ENCODE peak calls at places on chromosomes 13 and 19, in four cellular contexts. H is RPMI7951; A is stimulated activated CD4-positive, alpha-beta T cell treated with anti-CD3 and anti-CD28 coated beads, Interleukin-15, amount 100 ng/mL, for 1 hour; E is cardiac fibroblast. W is an unnamed sample.

GRCh38 chr19:17391371-17392151 is 2.4 kb downstream of the CCDC194 start:
- DNase-seq in H (no peak), A (no peak), E (no peak), W (no peak)

GRCh38 chr19:2016041-2016807 is 710 bp upstream of the BTBD2 start:
- DNase-seq in H (peak; percentile 90), A (no peak), E (peak; percentile 93), W (peak; percentile 51)

GRCh38 chr19:953501-954271 is 27.9 kb downstream of the ARID3A start:
- DNase-seq in H (no peak), A (no peak), E (no peak), W (no peak)

GRCh38 chr13:24005711-24006281 is 108.5 kb upstream of the C1QTNF9B start:
- DNase-seq in H (no peak), A (no peak), E (no peak), W (no peak)

GRCh38 chr13:52739468-52740071 is at the start of gene CNMD:
- DNase-seq in H (no peak), A (no peak), E (no peak), W (no peak)

GRCh38 chr19:13286195-13286985 is 136.2 kb downstream of the IER2 start:
- DNase-seq in H (no peak), A (no peak), E (no peak), W (no peak)

GRCh38 chr19:4660181-4660791 is 9.9 kb downstream of the MYDGF start:
- DNase-seq in H (no peak), A (no peak), E (peak; percentile 26), W (peak; percentile 44)

GRCh38 chr19:23799321-23799720 is 40.6 kb upstream of the ZNF681 start:
- DNase-seq in H (no peak), A (no peak), E (no peak), W (no peak)

GRCh38 chr19:4694211-4694987 is 24.3 kb upstream of the MYDGF start:
- DNase-seq in H (peak; percentile 99), A (no peak), E (peak; percentile 83), W (peak; percentile 100)

GRCh38 chr13:34469212-34469983 is 472.7 kb upstream of the NBEA start:
- DNase-seq in H (peak; percentile 3), A (no peak), E (peak; percentile 23), W (no peak)

GRCh38 chr13:75222031-75222430 is 259.9 kb downstream of the TBC1D4 start:
- DNase-seq in H (no peak), A (no peak), E (peak; percentile 76), W (no peak)

GRCh38 chr19:4707956-4708650 is 15.5 kb downstream of the DPP9 start:
- DNase-seq in H (peak; percentile 51), A (no peak), E (peak; percentile 53), W (no peak)

GRCh38 chr19:4304509-4305252 is at the start of gene FSD1:
- DNase-seq in H (peak; percentile 62), A (peak; percentile 66), E (peak; percentile 60), W (no peak)

GRCh38 chr13:78046349-78046748 is 127.7 kb upstream of the EDNRB start:
- DNase-seq in H (no peak), A (no peak), E (no peak), W (no peak)

GRCh38 chr13:99681695-99682094 is 180.4 kb downstream of the TM9SF2 start:
- DNase-seq in H (no peak), A (no peak), E (no peak), W (no peak)